ENCODE peak calls at places on chromosomes 11 and 22, in four cellular contexts. E is NCI-H1930, U is heart left ventricle, L is NCI-H524. G is an unnamed sample.

GRCh38 chr11:125376856-125377255 is 119.2 kb downstream of the FEZ1 start:
- DNase-seq in L (no peak), U (no peak), E (no peak), G (no peak)

GRCh38 chr22:46379301-46379930 is 43.9 kb downstream of the TRMU start:
- DNase-seq in E (no peak), L (no peak), U (no peak), G (no peak)

GRCh38 chr11:66188580-66188979 is 79.9 kb upstream of the RAB1B start:
- DNase-seq in U (no peak), L (no peak), E (no peak), G (no peak)

GRCh38 chr22:41862160-41862529 is 29.2 kb downstream of the SREBF2 start:
- DNase-seq in E (no peak), L (no peak), U (no peak), G (peak; percentile 26)

GRCh38 chr22:39471421-39472141 is 14.8 kb downstream of the MGAT3 start:
- DNase-seq in E (no peak), U (peak; percentile 68), L (no peak), G (peak; percentile 24)

GRCh38 chr11:910589-911030 is at the start of gene CHID1:
- DNase-seq in E (peak; percentile 86), L (peak; percentile 43), U (peak; percentile 89), G (peak; percentile 85)

GRCh38 chr22:20011123-20011992 is 5.3 kb downstream of the ARVCF start:
- DNase-seq in E (no peak), U (no peak), L (no peak), G (no peak)

GRCh38 chr11:59145534-59145933 is 2.9 kb downstream of the FAM111A start:
- DNase-seq in L (no peak), E (no peak), U (no peak), G (no peak)

GRCh38 chr11:77454867-77455655 is 18.8 kb downstream of the PAK1 start:
- DNase-seq in L (no peak), E (no peak), U (no peak), G (no peak)

GRCh38 chr11:13538044-13538443 is 42.2 kb upstream of the PTH start:
- DNase-seq in L (no peak), U (no peak), E (no peak), G (no peak)

GRCh38 chr11:116601734-116602636 is 170.8 kb downstream of the BUD13 start:
- DNase-seq in U (no peak), E (no peak), L (no peak), G (no peak)

GRCh38 chr22:17946691-17947367 is 77.5 kb downstream of the MICAL3 start:
- DNase-seq in U (peak; percentile 74), E (no peak), L (no peak), G (no peak)

GRCh38 chr11:6636480-6636879 is 17.3 kb upstream of the TPP1 start:
- DNase-seq in L (no peak), U (no peak), E (no peak), G (no peak)

GRCh38 chr11:110131386-110132123 is 38.4 kb downstream of the ZC3H12C start:
- DNase-seq in E (peak; percentile 35), U (no peak), L (peak; percentile 84), G (no peak)

GRCh38 chr11:119262668-119263351 is 54.1 kb downstream of the MCAM start:
- DNase-seq in U (no peak), L (no peak), E (no peak), G (peak; percentile 19)

GRCh38 chr11:116690623-116691022 is 82.2 kb downstream of the BUD13 start:
- DNase-seq in E (no peak), U (no peak), L (no peak), G (no peak)